ENCODE peak calls at places on chromosomes 3 and 15, in nine cellular contexts. F, M, L, V, J, S, N, B and W are unnamed samples.

GRCh38 chr3:195125646-195126045 is 145.3 kb downstream of the XXYLT1 start:
- DNase-seq in M (no peak), N (no peak), B (no peak), V (no peak), F (no peak), J (no peak), S (no peak), L (no peak), W (no peak)

GRCh38 chr15:101528108-101528916 is 38.8 kb upstream of the PCSK6 start:
- DNase-seq in B (peak; percentile 57), S (no peak), F (peak; percentile 63), N (peak; percentile 71), M (no peak), L (peak; percentile 11), J (peak; percentile 44), V (peak; percentile 35), W (no peak)

GRCh38 chr3:30952786-30953185 is 58.3 kb upstream of the GADL1 start:
- DNase-seq in B (no peak), M (peak; percentile 58), F (no peak), V (no peak), N (no peak), L (no peak), S (no peak), J (peak; percentile 34), W (no peak)

GRCh38 chr15:51074926-51075325 is 19.8 kb downstream of the TNFAIP8L3 start:
- DNase-seq in M (no peak), L (no peak), N (no peak), V (no peak), F (no peak), J (no peak), B (no peak), S (no peak), W (no peak)

GRCh38 chr3:11095932-11096265 is 58.4 kb upstream of the HRH1 start:
- DNase-seq in F (peak; percentile 19), N (no peak), S (no peak), J (peak; percentile 48), L (peak; percentile 44), M (no peak), V (no peak), B (no peak), W (no peak)

GRCh38 chr3:141863497-141863896 is 12.9 kb upstream of the ATP1B3 start:
- DNase-seq in V (no peak), S (no peak), M (no peak), L (no peak), N (no peak), F (no peak), B (no peak), J (peak; percentile 79), W (no peak)

GRCh38 chr3:69435274-69436262 is 49.7 kb upstream of the FRMD4B start:
- DNase-seq in B (no peak), M (no peak), L (no peak), F (no peak), J (no peak), S (no peak), N (no peak), V (no peak), W (no peak)

GRCh38 chr15:84108725-84109124 is 126.8 kb upstream of the GOLGA6L4 start:
- DNase-seq in N (no peak), V (no peak), J (peak; percentile 34), M (peak; percentile 8), S (no peak), F (peak; percentile 26), B (no peak), L (peak; percentile 68), W (no peak)

GRCh38 chr15:57565326-57565725 is 26.4 kb upstream of the MYZAP start:
- DNase-seq in F (peak; percentile 37), M (no peak), L (no peak), J (no peak), N (no peak), B (no peak), V (no peak), S (no peak), W (no peak)

GRCh38 chr3:100151024-100151707 is 36.9 kb upstream of the FILIP1L start:
- DNase-seq in F (no peak), B (peak; percentile 27), J (no peak), N (no peak), V (peak; percentile 30), S (no peak), M (peak; percentile 24), L (no peak), W (no peak)

GRCh38 chr3:38585791-38586420 is 63.6 kb downstream of the SCN5A start:
- DNase-seq in J (no peak), S (no peak), N (no peak), F (no peak), M (no peak), L (no peak), V (no peak), B (no peak), W (no peak)

GRCh38 chr3:197926418-197926817 is 23.6 kb upstream of the RPL35A start:
- DNase-seq in S (no peak), J (no peak), N (no peak), L (no peak), F (peak; percentile 20), M (no peak), V (no peak), B (no peak), W (no peak)

GRCh38 chr3:151838574-151839312 is 24.8 kb downstream of the AADAC start:
- DNase-seq in N (no peak), L (peak; percentile 96), J (peak; percentile 93), M (peak; percentile 67), F (peak; percentile 89), V (peak; percentile 28), S (peak; percentile 81), B (no peak), W (peak; percentile 40)

GRCh38 chr3:12351145-12351544 is 62.3 kb downstream of the PPARG start:
- DNase-seq in S (no peak), L (no peak), B (peak; percentile 15), J (peak; percentile 31), V (no peak), M (no peak), F (no peak), N (no peak), W (no peak)

GRCh38 chr15:59699810-59700431 is 10.8 kb upstream of the BNIP2 start:
- DNase-seq in J (peak; percentile 55), B (no peak), V (no peak), M (peak; percentile 20), L (peak; percentile 25), S (no peak), N (no peak), F (peak; percentile 42), W (no peak)

GRCh38 chr3:154794383-154794782 is 285.7 kb upstream of the MME start:
- DNase-seq in M (no peak), F (no peak), B (no peak), N (no peak), J (no peak), L (no peak), S (no peak), V (no peak), W (no peak)

GRCh38 chr15:92336588-92336987 is 57.1 kb upstream of the ST8SIA2 start:
- DNase-seq in J (no peak), N (peak; percentile 29), S (no peak), F (no peak), V (no peak), L (no peak), M (no peak), B (no peak), W (no peak)

GRCh38 chr3:31077021-31077601 is 182.7 kb upstream of the GADL1 start:
- DNase-seq in S (peak; percentile 31), B (no peak), L (peak; percentile 75), V (no peak), N (no peak), M (peak; percentile 96), J (peak; percentile 72), F (peak; percentile 41), W (no peak)

GRCh38 chr15:70447927-70448698 is 315.2 kb downstream of the UACA start:
- DNase-seq in J (peak; percentile 40), V (no peak), S (no peak), M (peak; percentile 8), F (no peak), B (peak; percentile 21), N (peak; percentile 26), L (no peak), W (no peak)

GRCh38 chr15:72538931-72539330 is 64.8 kb downstream of the ARIH1 start:
- DNase-seq in B (no peak), S (no peak), M (no peak), N (no peak), L (no peak), F (no peak), J (no peak), V (no peak), W (no peak)

GRCh38 chr3:178352300-178353021 is 183.8 kb upstream of the KCNMB2 start:
- DNase-seq in F (peak; percentile 42), S (peak; percentile 78), B (no peak), V (no peak), N (no peak), L (peak; percentile 94), M (peak; percentile 86), J (peak; percentile 94), W (peak; percentile 86)

GRCh38 chr3:12454076-12454807 is 30.0 kb upstream of the TSEN2 start:
- DNase-seq in M (no peak), J (peak; percentile 10), L (no peak), S (no peak), V (no peak), B (no peak), F (no peak), N (no peak), W (no peak)

DNA sequence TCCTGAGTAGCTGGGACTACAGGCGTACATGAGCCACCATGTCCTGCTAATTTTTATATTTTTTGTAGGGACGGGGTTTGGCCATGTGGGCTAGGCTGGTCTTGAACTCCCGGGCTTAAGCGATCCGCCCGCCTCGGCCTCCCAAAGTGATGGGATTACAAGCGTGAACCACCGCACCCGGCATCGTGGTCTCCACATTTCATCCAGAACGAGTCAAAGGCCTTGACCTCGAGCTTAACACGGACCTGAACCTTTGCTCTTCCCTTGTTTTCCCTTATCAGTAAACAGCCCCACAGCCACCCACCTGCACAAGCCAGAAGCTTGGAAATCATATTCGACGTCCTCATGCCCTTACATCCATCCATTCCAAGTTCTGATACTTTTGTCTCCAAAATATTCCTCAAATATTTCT is 1.3 kb upstream of the PTPN23 start:
- DNase-seq in B (no peak), L (no peak), J (no peak), N (no peak), S (no peak), M (no peak), V (no peak), F (no peak), W (no peak)
- H3K4me3 ChIP-seq in B (peak overlapping the region; percentile 98), L (peak overlapping the region; percentile 98), J (peak overlapping the region; percentile 79), N (peak overlapping the region; percentile 92), S (peak overlapping the region; percentile 70), M (peak overlapping the region; percentile 91), V (no peak overlapping the region), F (peak overlapping the region; percentile 79), W (peak overlapping the region; percentile 92)

GRCh38 chr15:32099097-32099496 is 68.8 kb downstream of the CHRNA7 start:
- DNase-seq in V (no peak), L (no peak), J (no peak), B (no peak), F (no peak), N (no peak), S (no peak), M (no peak), W (no peak)
- TF ChIP-seq CTCF in V (no peak), L (no peak), J (no peak), B (no peak), F (no peak), N (no peak), S (no peak), M (no peak), W (no peak)

GRCh38 chr15:67505675-67506572 is 15.0 kb upstream of the C15orf61 start:
- DNase-seq in S (no peak), V (no peak), F (no peak), J (no peak), M (no peak), L (no peak), N (no peak), B (no peak), W (no peak)
- H3K4me3 ChIP-seq in S (no peak overlapping the region), V (no peak overlapping the region), F (no peak overlapping the region), J (no peak overlapping the region), M (no peak overlapping the region), L (no peak overlapping the region), N (no peak overlapping the region), B (no peak overlapping the region), W (no peak overlapping the region)

GRCh38 chr15:31302778-31303433 is 23.7 kb upstream of the KLF13 start:
- DNase-seq in S (no peak), J (no peak), L (no peak), N (no peak), V (no peak), B (no peak), M (no peak), F (no peak), W (no peak)
- TF ChIP-seq CTCF in S (no peak), J (no peak), L (no peak), N (peak; percentile 39), V (no peak), B (no peak), M (no peak), F (no peak), W (no peak)